ENCODE peak calls at places on chromosomes 3 and 15, in eight cellular contexts. One of them, this sample, is unnamed.

GRCh38 chr15:52100807-52101206 is 11.8 kb downstream of the BCL2L10 start:
- DNase-seq in H1: no peak
- DNase-seq in lower leg skin: peak
- DNase-seq in progenitor cell of endocrine pancreas: no peak
- DNase-seq in fibroblast of lung: peak
- DNase-seq in tibial artery: peak
- DNase-seq in Panc1: peak
- DNase-seq in AG09319: peak
- DNase-seq in this sample: no peak

GRCh38 chr15:39555885-39556284 is 25.0 kb upstream of the THBS1 start:
- DNase-seq in Panc1: no peak
- DNase-seq in fibroblast of lung: peak
- DNase-seq in H1: no peak
- DNase-seq in AG09319: no peak
- DNase-seq in tibial artery: no peak
- DNase-seq in lower leg skin: no peak
- DNase-seq in progenitor cell of endocrine pancreas: no peak
- DNase-seq in this sample: no peak

GRCh38 chr15:25406846-25407245 is 32.0 kb downstream of the UBE3A start:
- DNase-seq in lower leg skin: no peak
- DNase-seq in progenitor cell of endocrine pancreas: no peak
- DNase-seq in Panc1: no peak
- DNase-seq in AG09319: no peak
- DNase-seq in tibial artery: no peak
- DNase-seq in fibroblast of lung: no peak
- DNase-seq in H1: no peak
- DNase-seq in this sample: no peak

GRCh38 chr3:14127516-14128161 is 2.8 kb downstream of the TMEM43 start:
- DNase-seq in fibroblast of lung: no peak
- DNase-seq in Panc1: no peak
- DNase-seq in lower leg skin: peak
- DNase-seq in tibial artery: no peak
- DNase-seq in progenitor cell of endocrine pancreas: no peak
- DNase-seq in AG09319: no peak
- DNase-seq in H1: no peak
- DNase-seq in this sample: no peak

GRCh38 chr3:175149675-175150074 is 290.5 kb downstream of the NAALADL2 start:
- DNase-seq in H1: no peak
- DNase-seq in Panc1: no peak
- DNase-seq in progenitor cell of endocrine pancreas: no peak
- DNase-seq in AG09319: no peak
- DNase-seq in fibroblast of lung: no peak
- DNase-seq in tibial artery: no peak
- DNase-seq in lower leg skin: peak
- DNase-seq in this sample: no peak

GRCh38 chr15:81575436-81576123 is 201.6 kb upstream of the TMC3 start:
- DNase-seq in fibroblast of lung: no peak
- DNase-seq in AG09319: no peak
- DNase-seq in H1: no peak
- DNase-seq in progenitor cell of endocrine pancreas: no peak
- DNase-seq in lower leg skin: no peak
- DNase-seq in tibial artery: no peak
- DNase-seq in Panc1: no peak
- DNase-seq in this sample: no peak

GRCh38 chr15:81292516-81293001 is 31.4 kb downstream of the STARD5 start:
- DNase-seq in H1: no peak
- DNase-seq in Panc1: no peak
- DNase-seq in lower leg skin: no peak
- DNase-seq in progenitor cell of endocrine pancreas: no peak
- DNase-seq in fibroblast of lung: no peak
- DNase-seq in AG09319: no peak
- DNase-seq in tibial artery: peak
- DNase-seq in this sample: no peak

GRCh38 chr15:72796515-72797337 is 13.2 kb upstream of the ADPGK start:
- DNase-seq in progenitor cell of endocrine pancreas: peak
- DNase-seq in Panc1: no peak
- DNase-seq in AG09319: peak
- DNase-seq in lower leg skin: peak
- DNase-seq in H1: peak
- DNase-seq in fibroblast of lung: peak
- DNase-seq in tibial artery: peak
- DNase-seq in this sample: peak

GRCh38 chr15:91469627-91470567 is 369.8 kb downstream of the SV2B start:
- DNase-seq in H1: no peak
- DNase-seq in progenitor cell of endocrine pancreas: no peak
- DNase-seq in Panc1: no peak
- DNase-seq in AG09319: no peak
- DNase-seq in fibroblast of lung: no peak
- DNase-seq in tibial artery: no peak
- DNase-seq in lower leg skin: no peak
- DNase-seq in this sample: no peak

GRCh38 chr3:157500232-157500631 is 3.0 kb downstream of the VEPH1 start:
- DNase-seq in lower leg skin: no peak
- DNase-seq in fibroblast of lung: no peak
- DNase-seq in tibial artery: no peak
- DNase-seq in AG09319: no peak
- DNase-seq in H1: no peak
- DNase-seq in Panc1: no peak
- DNase-seq in progenitor cell of endocrine pancreas: no peak
- DNase-seq in this sample: no peak

GRCh38 chr3:155093261-155093660 is 13.1 kb downstream of the MME start:
- DNase-seq in tibial artery: no peak
- DNase-seq in H1: no peak
- DNase-seq in fibroblast of lung: no peak
- DNase-seq in progenitor cell of endocrine pancreas: no peak
- DNase-seq in AG09319: no peak
- DNase-seq in lower leg skin: no peak
- DNase-seq in Panc1: no peak
- DNase-seq in this sample: no peak

DNA sequence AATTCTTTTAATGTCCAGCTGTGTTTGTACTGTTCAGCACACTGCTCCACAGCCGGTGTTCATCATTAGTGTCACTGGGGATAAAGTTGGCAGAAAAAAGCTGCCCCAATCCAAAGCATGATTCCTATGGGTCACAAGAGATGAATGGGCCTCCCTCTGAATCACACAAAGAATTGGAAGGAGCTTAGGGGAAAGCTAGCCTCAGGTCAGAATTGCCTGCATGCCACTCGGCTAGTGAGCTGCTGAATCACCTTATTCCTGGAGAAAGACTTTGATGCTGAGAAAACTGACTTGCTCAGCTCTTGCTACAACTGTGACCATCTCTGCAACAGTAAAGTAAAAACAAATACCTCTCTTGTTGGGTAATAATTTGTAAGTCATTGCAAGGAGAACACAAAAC is 3.5 kb downstream of the CCK start:
- DNase-seq in AG09319: peak
- DNase-seq in Panc1: no peak
- DNase-seq in fibroblast of lung: peak
- DNase-seq in tibial artery: no peak
- DNase-seq in H1: no peak
- DNase-seq in progenitor cell of endocrine pancreas: no peak
- DNase-seq in lower leg skin: no peak
- DNase-seq in this sample: no peak
- TF ChIP-seq CTCF in AG09319: no peak
- TF ChIP-seq CTCF in Panc1: no peak
- TF ChIP-seq CTCF in fibroblast of lung: no peak
- TF ChIP-seq CTCF in tibial artery: no peak
- TF ChIP-seq CTCF in H1: no peak
- TF ChIP-seq CTCF in progenitor cell of endocrine pancreas: no peak
- TF ChIP-seq CTCF in lower leg skin: no peak
- TF ChIP-seq CTCF in this sample: no peak

GRCh38 chr3:127588675-127589577 is 1.6 kb downstream of the TPRA1 start:
- DNase-seq in Panc1: no peak
- DNase-seq in progenitor cell of endocrine pancreas: no peak
- DNase-seq in tibial artery: no peak
- DNase-seq in fibroblast of lung: peak
- DNase-seq in AG09319: no peak
- DNase-seq in H1: no peak
- DNase-seq in lower leg skin: no peak
- DNase-seq in this sample: no peak

GRCh38 chr3:127590282-127590592 is 296 bp downstream of the TPRA1 start:
- DNase-seq in Panc1: no peak
- DNase-seq in lower leg skin: no peak
- DNase-seq in H1: no peak
- DNase-seq in progenitor cell of endocrine pancreas: no peak
- DNase-seq in fibroblast of lung: no peak
- DNase-seq in AG09319: no peak
- DNase-seq in tibial artery: no peak
- DNase-seq in this sample: peak

GRCh38 chr3:127589600-127590281 is 792 bp downstream of the TPRA1 start:
- DNase-seq in Panc1: no peak
- DNase-seq in AG09319: no peak
- DNase-seq in fibroblast of lung: no peak
- DNase-seq in tibial artery: peak
- DNase-seq in progenitor cell of endocrine pancreas: peak
- DNase-seq in lower leg skin: peak
- DNase-seq in H1: peak
- DNase-seq in this sample: peak

GRCh38 chr3:127593187-127593586 is 2.7 kb upstream of the TPRA1 start:
- DNase-seq in tibial artery: no peak
- DNase-seq in H1: no peak
- DNase-seq in AG09319: no peak
- DNase-seq in progenitor cell of endocrine pancreas: no peak
- DNase-seq in lower leg skin: no peak
- DNase-seq in fibroblast of lung: no peak
- DNase-seq in Panc1: no peak
- DNase-seq in this sample: no peak

DNA sequence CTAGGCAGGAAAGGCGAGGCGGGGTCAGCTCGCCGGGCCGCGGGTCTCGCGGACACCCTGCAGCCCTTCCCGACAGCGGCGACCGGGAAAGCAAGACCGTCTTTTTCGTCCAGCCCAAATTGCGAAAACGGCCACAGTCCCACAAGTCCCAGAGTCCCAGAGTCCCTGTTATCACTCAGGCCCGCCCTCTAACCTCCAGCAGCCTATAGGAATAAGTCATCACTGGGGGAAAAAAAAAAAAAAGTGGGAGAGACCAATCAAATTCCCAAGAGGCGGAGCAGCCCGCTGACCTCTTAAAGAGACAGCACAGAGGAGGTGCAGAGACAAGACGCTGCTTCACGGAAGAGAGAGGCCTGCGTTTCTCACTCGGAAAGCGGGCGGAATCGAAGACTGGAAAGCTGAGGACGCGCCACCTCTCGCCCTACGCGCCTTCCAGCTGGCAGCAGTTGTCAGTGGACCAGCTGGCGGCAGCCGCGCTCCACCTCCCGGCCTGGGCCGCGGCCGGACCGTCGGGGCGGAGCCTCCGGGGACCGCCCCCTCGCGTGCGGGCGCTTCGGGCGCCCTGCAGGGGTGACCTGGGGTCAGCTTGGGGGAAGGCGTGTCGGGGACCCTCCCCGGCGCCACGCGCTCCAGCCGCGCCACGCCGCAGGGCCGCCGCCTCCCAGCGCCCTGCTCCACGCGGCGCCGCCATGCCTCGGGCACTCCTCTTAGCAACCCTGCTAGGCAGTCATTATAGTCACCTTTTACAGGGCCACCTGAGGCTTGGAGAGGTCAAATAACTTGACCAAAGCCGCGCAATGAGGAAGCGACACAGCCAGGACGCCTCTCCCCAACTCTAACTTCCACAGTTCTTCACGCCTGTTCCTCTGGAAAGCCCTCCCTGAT is at the start of gene TPRA1:
- DNase-seq in tibial artery: peak
- DNase-seq in fibroblast of lung: peak
- DNase-seq in lower leg skin: peak
- DNase-seq in H1: peak
- DNase-seq in AG09319: peak
- DNase-seq in Panc1: peak
- DNase-seq in progenitor cell of endocrine pancreas: peak
- DNase-seq in this sample: peak
- TF ChIP-seq CTCF in tibial artery: no peak
- TF ChIP-seq CTCF in fibroblast of lung: no peak
- TF ChIP-seq CTCF in lower leg skin: no peak
- TF ChIP-seq CTCF in H1: peak
- TF ChIP-seq CTCF in AG09319: peak
- TF ChIP-seq CTCF in Panc1: no peak
- TF ChIP-seq CTCF in progenitor cell of endocrine pancreas: no peak
- TF ChIP-seq CTCF in this sample: no peak

GRCh38 chr3:56800373-56801150 is 1.2 kb downstream of the ARHGEF3 start:
- DNase-seq in Panc1: no peak
- DNase-seq in AG09319: no peak
- DNase-seq in lower leg skin: peak
- DNase-seq in fibroblast of lung: no peak
- DNase-seq in tibial artery: no peak
- DNase-seq in progenitor cell of endocrine pancreas: no peak
- DNase-seq in H1: no peak
- DNase-seq in this sample: no peak

GRCh38 chr3:56802793-56803192 is 1.0 kb upstream of the ARHGEF3 start:
- DNase-seq in lower leg skin: peak
- DNase-seq in Panc1: no peak
- DNase-seq in progenitor cell of endocrine pancreas: no peak
- DNase-seq in H1: no peak
- DNase-seq in tibial artery: no peak
- DNase-seq in AG09319: no peak
- DNase-seq in fibroblast of lung: no peak
- DNase-seq in this sample: no peak

GRCh38 chr3:56801597-56802410 is at the start of gene ARHGEF3:
- DNase-seq in AG09319: no peak
- DNase-seq in progenitor cell of endocrine pancreas: peak
- DNase-seq in H1: peak
- DNase-seq in tibial artery: peak
- DNase-seq in Panc1: peak
- DNase-seq in fibroblast of lung: peak
- DNase-seq in lower leg skin: peak
- DNase-seq in this sample: peak

GRCh38 chr3:56801151-56801596 is 575 bp downstream of the ARHGEF3 start:
- DNase-seq in fibroblast of lung: no peak
- DNase-seq in Panc1: no peak
- DNase-seq in AG09319: no peak
- DNase-seq in lower leg skin: peak
- DNase-seq in H1: no peak
- DNase-seq in tibial artery: no peak
- DNase-seq in progenitor cell of endocrine pancreas: no peak
- DNase-seq in this sample: peak

DNA sequence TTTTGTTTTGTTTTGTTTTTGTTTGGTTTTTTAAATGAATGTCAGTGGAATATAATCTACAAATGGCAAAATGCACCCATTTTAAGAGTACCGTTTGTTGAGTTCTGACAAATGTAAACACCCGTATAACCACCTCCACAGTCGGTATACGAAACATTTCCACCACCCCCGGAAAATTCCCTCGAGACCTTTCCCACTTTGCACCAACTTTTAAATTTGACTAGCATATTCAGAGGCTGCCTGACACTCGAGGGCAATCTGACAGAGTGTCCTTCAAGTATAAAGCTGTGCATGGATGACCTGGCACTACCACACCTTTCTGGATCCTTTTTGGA is 629 bp upstream of the ARHGEF3 start:
- DNase-seq in H1: no peak
- DNase-seq in AG09319: no peak
- DNase-seq in tibial artery: no peak
- DNase-seq in lower leg skin: peak
- DNase-seq in progenitor cell of endocrine pancreas: no peak
- DNase-seq in Panc1: no peak
- DNase-seq in fibroblast of lung: no peak
- DNase-seq in this sample: no peak
- TF ChIP-seq CTCF in H1: no peak
- TF ChIP-seq CTCF in AG09319: no peak
- TF ChIP-seq CTCF in tibial artery: no peak
- TF ChIP-seq CTCF in lower leg skin: no peak
- TF ChIP-seq CTCF in progenitor cell of endocrine pancreas: no peak
- TF ChIP-seq CTCF in Panc1: peak
- TF ChIP-seq CTCF in fibroblast of lung: no peak
- TF ChIP-seq CTCF in this sample: peak

GRCh38 chr3:50885491-50885890 is 210.8 kb downstream of the DOCK3 start:
- DNase-seq in fibroblast of lung: no peak
- DNase-seq in lower leg skin: no peak
- DNase-seq in Panc1: no peak
- DNase-seq in tibial artery: no peak
- DNase-seq in AG09319: no peak
- DNase-seq in progenitor cell of endocrine pancreas: no peak
- DNase-seq in H1: peak
- DNase-seq in this sample: no peak
- TF ChIP-seq CTCF in fibroblast of lung: no peak
- TF ChIP-seq CTCF in lower leg skin: no peak
- TF ChIP-seq CTCF in Panc1: peak
- TF ChIP-seq CTCF in tibial artery: peak
- TF ChIP-seq CTCF in AG09319: no peak
- TF ChIP-seq CTCF in progenitor cell of endocrine pancreas: peak
- TF ChIP-seq CTCF in H1: peak
- TF ChIP-seq CTCF in this sample: peak

This sample was measured in neural crest cell.